ENCODE peak calls at places on chromosomes 16 and 17, in five cellular contexts. E is epithelial cell of esophagus, Z is body of pancreas, A is skeletal muscle cell, B is tibial nerve. F is an unnamed sample.

GRCh38 chr16:7303014-7303676 is 29.5 kb upstream of the RBFOX1 start:
- DNase-seq in A (no peak), E (no peak), Z (no peak), B (no peak), F (no peak)

GRCh38 chr16:79767597-79768280 is 167.2 kb upstream of the MAF start:
- DNase-seq in A (no peak), Z (peak), B (no peak), E (peak), F (no peak)

GRCh38 chr17:67666710-67667109 is 51.0 kb upstream of the NOL11 start:
- DNase-seq in Z (no peak), E (no peak), A (no peak), B (no peak), F (no peak)

GRCh38 chr17:55496094-55496881 is 15.0 kb downstream of the SMIM36 start:
- DNase-seq in A (peak), B (no peak), E (peak), Z (no peak), F (no peak)

GRCh38 chr17:3801792-3802191 is 804 bp upstream of the ITGAE start:
- DNase-seq in A (no peak), Z (no peak), B (no peak), E (no peak), F (no peak)

GRCh38 chr16:87135631-87136030 is 181.6 kb downstream of the C16orf95 start:
- DNase-seq in E (no peak), A (no peak), B (no peak), Z (no peak), F (no peak)

GRCh38 chr17:55546481-55546880 is 35.2 kb upstream of the SMIM36 start:
- DNase-seq in A (no peak), E (no peak), Z (no peak), B (no peak), F (no peak)

GRCh38 chr17:63406689-63407330 is 39.3 kb downstream of the CYB561 start:
- DNase-seq in E (peak), A (peak), B (peak), Z (peak), F (peak)

GRCh38 chr16:4263504-4264436 is 9.1 kb downstream of the TFAP4 start:
- DNase-seq in E (no peak), A (peak), Z (peak), B (peak), F (peak)

GRCh38 chr17:45755050-45755449 is 29.1 kb upstream of the CRHR1 start:
- DNase-seq in Z (no peak), B (no peak), A (no peak), E (no peak), F (no peak)

GRCh38 chr16:86831366-86831765 is 253.0 kb downstream of the FOXL1 start:
- DNase-seq in E (no peak), Z (no peak), A (no peak), B (no peak), F (no peak)

GRCh38 chr17:81387235-81388060 is 7.8 kb upstream of the BAHCC1 start:
- DNase-seq in B (no peak), E (no peak), A (no peak), Z (peak), F (no peak)

GRCh38 chr17:2798679-2799078 is 2.4 kb downstream of the RAP1GAP2 start:
- DNase-seq in B (no peak), A (no peak), E (no peak), Z (no peak), F (no peak)

GRCh38 chr16:30473231-30474061 is 904 bp downstream of the ITGAL start:
- DNase-seq in E (no peak), A (no peak), Z (no peak), B (no peak), F (no peak)
- H3K4me3 ChIP-seq in E (no peak), A (no peak), Z (no peak), B (no peak), F (no peak)

GRCh38 chr17:4939554-4939803 is 367 bp downstream of the SLC25A11 start:
- DNase-seq in B (no peak), A (no peak), E (no peak), Z (no peak), F (no peak)
- H3K4me3 ChIP-seq in B (peak), A (peak), E (peak), Z (peak), F (peak)

DNA sequence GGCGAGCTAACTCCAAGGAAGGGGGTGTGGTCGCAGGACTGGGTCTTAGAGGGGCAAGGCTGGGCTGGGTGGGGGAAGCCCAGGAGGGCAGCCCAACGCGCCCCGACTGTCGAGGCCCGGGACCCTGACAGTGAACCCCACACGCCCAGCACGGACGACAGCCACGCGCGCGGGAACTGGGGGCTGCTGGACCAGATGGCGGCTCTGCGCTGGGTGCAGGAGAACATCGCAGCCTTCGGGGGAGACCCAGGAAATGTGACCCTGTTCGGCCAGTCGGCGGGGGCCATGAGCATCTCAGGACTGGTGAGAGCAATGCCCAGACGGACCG is 12.7 kb downstream of the CES4A start:
- DNase-seq in A (no peak), B (no peak), Z (no peak), E (no peak), F (no peak)
- H3K4me3 ChIP-seq in A (peak), B (peak), Z (no peak), E (peak), F (peak)

DNA sequence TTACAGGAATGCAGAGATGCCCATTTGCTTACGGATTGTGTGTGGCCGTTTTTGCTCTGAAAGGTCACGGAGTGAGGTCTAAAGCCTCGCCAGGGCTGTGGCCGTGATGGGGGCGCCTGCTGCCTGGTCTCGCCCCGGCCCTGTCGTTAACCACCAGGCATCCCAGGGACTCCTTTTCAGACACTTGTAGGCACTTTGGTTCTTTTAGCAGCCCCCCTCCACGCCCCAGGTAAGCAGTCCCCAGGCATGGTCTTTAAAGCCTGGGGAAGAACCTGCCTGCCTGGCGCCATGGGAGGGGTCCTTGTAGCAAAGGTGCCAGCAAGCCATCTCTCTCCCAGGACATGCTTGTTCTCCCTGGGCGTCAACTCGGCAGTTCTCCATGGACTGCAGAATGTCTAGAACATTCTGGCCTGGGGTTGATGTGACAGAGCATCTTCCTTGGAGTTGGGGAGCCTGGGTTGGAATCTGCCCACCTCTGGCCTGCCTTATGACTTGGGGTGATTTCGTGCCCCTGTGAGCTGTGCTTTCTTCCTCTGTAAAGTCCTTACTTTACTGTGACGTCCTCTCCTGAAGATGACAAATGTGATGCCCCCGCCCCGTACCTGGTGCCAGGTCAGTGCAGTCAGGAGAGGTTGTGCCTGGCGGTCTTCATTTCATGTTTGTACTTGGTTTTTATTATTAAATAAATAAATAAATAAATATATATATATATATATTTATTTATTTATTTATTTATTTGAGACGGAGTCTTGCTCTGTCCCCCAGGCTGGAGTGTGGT is 5.4 kb downstream of the KCTD5 start:
- DNase-seq in A (no peak), E (no peak), B (no peak), Z (peak), F (no peak)
- H3K4me3 ChIP-seq in A (no peak), E (no peak), B (no peak), Z (no peak), F (no peak)